ENCODE peak calls at places on chromosomes 16 and 17, in six cellular contexts. V is GM04504; S is stimulated activated CD8-positive, alpha-beta memory T cell treated with anti-CD3 and anti-CD28 coated beads, Interleukin-4, amount 100 ng/mL, for 1 hour; P is hypothalamus; N is neural progenitor cell; M is COR-L47. G is an unnamed sample.

GRCh38 chr17:80655588-80655987 is 111.0 kb downstream of the RPTOR start:
- DNase-seq in P (no peak), M (no peak), N (no peak), S (no peak), V (no peak), G (no peak)

GRCh38 chr16:85928411-85928820 is 29.5 kb downstream of the IRF8 start:
- DNase-seq in N (no peak), S (no peak), V (no peak), M (no peak), P (no peak), G (peak; percentile 69)

GRCh38 chr17:40097931-40098845 is 2.2 kb downstream of the NR1D1 start:
- DNase-seq in M (no peak), V (no peak), N (no peak), S (no peak), P (no peak), G (peak; percentile 71)

GRCh38 chr16:57688987-57689771 is 5.4 kb upstream of the DRC7 start:
- DNase-seq in S (no peak), P (no peak), N (no peak), M (no peak), V (no peak), G (no peak)

GRCh38 chr16:85634747-85635544 is 21.8 kb downstream of the GSE1 start:
- DNase-seq in P (no peak), M (peak; percentile 36), N (no peak), V (no peak), S (no peak), G (no peak)

GRCh38 chr17:79027925-79028491 is 4.0 kb downstream of the C1QTNF1 start:
- DNase-seq in V (no peak), N (no peak), S (no peak), P (no peak), M (no peak), G (peak; percentile 67)

GRCh38 chr17:80678621-80679020 is 134.0 kb downstream of the RPTOR start:
- DNase-seq in M (no peak), S (no peak), V (peak; percentile 54), N (peak; percentile 55), P (peak; percentile 24), G (peak; percentile 77)

GRCh38 chr16:12866981-12867551 is 34.3 kb upstream of the SHISA9 start:
- DNase-seq in S (no peak), N (no peak), P (no peak), M (no peak), V (no peak), G (no peak)

GRCh38 chr17:69300222-69300621 is 26.7 kb downstream of the ABCA5 start:
- DNase-seq in V (no peak), M (no peak), P (no peak), S (no peak), N (no peak), G (peak; percentile 20)

G was measured in fibroblast of villous mesenchyme.